ENCODE peak calls at places on chromosomes 16 and 17, in seven cellular contexts. One of them, this sample, is unnamed.
A peak's percentile ranks its signal among the peaks of the same experiment; 100 is the strongest.

GRCh38 chr17:6712058-6712853 is 913 bp downstream of the SLC13A5 start:
- DNase-seq in Panc1: no peak
- DNase-seq in HepG2: peak; percentile 88
- DNase-seq in HCT116: no peak
- DNase-seq in H1: peak; percentile 71
- DNase-seq in K562: no peak
- DNase-seq in GM12878: no peak
- DNase-seq in this sample: peak; percentile 11

GRCh38 chr16:361872-362701 is 8.3 kb downstream of the MRPL28 start:
- DNase-seq in Panc1: peak; percentile 47
- DNase-seq in GM12878: no peak
- DNase-seq in HCT116: peak; percentile 43
- DNase-seq in K562: peak; percentile 78
- DNase-seq in HepG2: peak; percentile 75
- DNase-seq in H1: peak; percentile 85
- DNase-seq in this sample: peak; percentile 90

GRCh38 chr17:67970783-67971182 is 25.5 kb downstream of the C17orf58 start:
- DNase-seq in H1: no peak
- DNase-seq in Panc1: no peak
- DNase-seq in GM12878: no peak
- DNase-seq in HCT116: no peak
- DNase-seq in K562: no peak
- DNase-seq in HepG2: no peak
- DNase-seq in this sample: no peak

GRCh38 chr17:59675231-59675630 is 32.0 kb downstream of the PTRH2 start:
- DNase-seq in K562: no peak
- DNase-seq in GM12878: no peak
- DNase-seq in HCT116: no peak
- DNase-seq in H1: no peak
- DNase-seq in Panc1: no peak
- DNase-seq in HepG2: no peak
- DNase-seq in this sample: no peak

GRCh38 chr17:76523084-76524037 is 14.1 kb downstream of the CYGB start:
- DNase-seq in K562: peak; percentile 84
- DNase-seq in HepG2: peak; percentile 53
- DNase-seq in H1: peak; percentile 96
- DNase-seq in GM12878: no peak
- DNase-seq in HCT116: peak; percentile 58
- DNase-seq in Panc1: peak; percentile 46
- DNase-seq in this sample: peak; percentile 95

GRCh38 chr17:55547027-55547670 is 35.9 kb upstream of the SMIM36 start:
- DNase-seq in GM12878: no peak
- DNase-seq in HepG2: no peak
- DNase-seq in HCT116: no peak
- DNase-seq in Panc1: no peak
- DNase-seq in H1: no peak
- DNase-seq in K562: no peak
- DNase-seq in this sample: no peak

GRCh38 chr17:61007980-61008379 is 330.3 kb downstream of the BCAS3 start:
- DNase-seq in K562: no peak
- DNase-seq in Panc1: no peak
- DNase-seq in H1: no peak
- DNase-seq in HCT116: no peak
- DNase-seq in HepG2: no peak
- DNase-seq in GM12878: no peak
- DNase-seq in this sample: no peak

GRCh38 chr16:65574311-65574966 is 452.6 kb upstream of the CDH11 start:
- DNase-seq in K562: no peak
- DNase-seq in HCT116: no peak
- DNase-seq in H1: no peak
- DNase-seq in GM12878: no peak
- DNase-seq in HepG2: no peak
- DNase-seq in Panc1: no peak
- DNase-seq in this sample: no peak

GRCh38 chr16:54968769-54969168 is 38.1 kb downstream of the IRX5 start:
- DNase-seq in H1: no peak
- DNase-seq in Panc1: no peak
- DNase-seq in HCT116: no peak
- DNase-seq in HepG2: no peak
- DNase-seq in GM12878: no peak
- DNase-seq in K562: no peak
- DNase-seq in this sample: no peak

GRCh38 chr16:87602005-87602790 is at the start of gene JPH3:
- DNase-seq in Panc1: no peak
- DNase-seq in GM12878: no peak
- DNase-seq in K562: no peak
- DNase-seq in HepG2: no peak
- DNase-seq in H1: peak; percentile 87
- DNase-seq in HCT116: no peak
- DNase-seq in this sample: peak; percentile 92
- TF ChIP-seq SIN3A in Panc1: no peak
- TF ChIP-seq SIN3A in GM12878: no peak
- TF ChIP-seq SIN3A in K562: no peak
- TF ChIP-seq SIN3A in HepG2: no peak
- TF ChIP-seq SIN3A in H1: no peak
- TF ChIP-seq SIN3A in HCT116: no peak
- TF ChIP-seq SIN3A in this sample: no peak

GRCh38 chr16:85029413-85029794 is 1.8 kb downstream of the KIAA0513 start:
- DNase-seq in K562: peak; percentile 80
- DNase-seq in HCT116: no peak
- DNase-seq in GM12878: peak; percentile 20
- DNase-seq in HepG2: no peak
- DNase-seq in Panc1: no peak
- DNase-seq in H1: no peak
- DNase-seq in this sample: peak; percentile 45
- TF ChIP-seq SIN3A in K562: no peak
- TF ChIP-seq SIN3A in HCT116: no peak
- TF ChIP-seq SIN3A in GM12878: no peak
- TF ChIP-seq SIN3A in HepG2: no peak
- TF ChIP-seq SIN3A in Panc1: no peak
- TF ChIP-seq SIN3A in H1: no peak
- TF ChIP-seq SIN3A in this sample: no peak

DNA sequence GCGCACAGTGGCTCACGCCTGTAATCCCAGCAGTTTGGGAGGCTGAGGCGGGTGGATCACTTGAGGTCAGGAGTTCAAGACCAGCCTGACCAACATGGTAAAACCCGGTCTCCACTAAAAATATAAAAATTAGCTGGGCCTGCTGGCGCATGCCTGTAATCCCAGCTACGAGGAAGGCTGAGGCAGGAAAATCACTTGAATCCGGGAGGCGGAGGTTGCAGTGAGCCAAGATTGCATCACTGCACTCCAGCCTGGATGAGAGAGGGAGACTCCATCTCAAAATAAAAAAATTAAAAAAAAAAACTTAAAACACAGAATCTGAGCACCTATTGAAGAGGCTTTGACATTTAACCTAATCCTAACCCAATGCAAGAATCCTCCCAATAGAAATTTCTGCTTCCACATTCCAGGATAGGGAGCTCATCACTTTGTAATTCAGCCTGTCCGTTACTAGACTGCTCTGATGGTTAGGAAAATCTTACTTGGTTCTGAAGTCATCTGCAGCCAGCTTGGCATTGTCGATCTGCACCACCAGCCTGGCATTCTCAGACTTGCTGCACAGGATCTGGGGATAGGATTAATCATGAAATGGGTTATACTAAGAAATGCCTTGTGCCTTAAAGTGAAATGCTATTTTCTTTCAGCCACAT is 2.1 kb downstream of the KRT33B start:
- DNase-seq in HepG2: no peak
- DNase-seq in GM12878: no peak
- DNase-seq in H1: no peak
- DNase-seq in Panc1: no peak
- DNase-seq in K562: no peak
- DNase-seq in HCT116: no peak
- DNase-seq in this sample: no peak
- TF ChIP-seq SIN3A in HepG2: no peak
- TF ChIP-seq SIN3A in GM12878: no peak
- TF ChIP-seq SIN3A in H1: no peak
- TF ChIP-seq SIN3A in Panc1: no peak
- TF ChIP-seq SIN3A in K562: no peak
- TF ChIP-seq SIN3A in HCT116: no peak
- TF ChIP-seq SIN3A in this sample: no peak

GRCh38 chr17:15947331-15947730 is 2.4 kb downstream of the ADORA2B start:
- DNase-seq in GM12878: no peak
- DNase-seq in Panc1: no peak
- DNase-seq in HepG2: no peak
- DNase-seq in HCT116: no peak
- DNase-seq in H1: no peak
- DNase-seq in K562: no peak
- DNase-seq in this sample: no peak

GRCh38 chr17:15945493-15946209 is 721 bp downstream of the ADORA2B start:
- DNase-seq in K562: peak; percentile 34
- DNase-seq in Panc1: no peak
- DNase-seq in HepG2: no peak
- DNase-seq in H1: peak; percentile 56
- DNase-seq in HCT116: no peak
- DNase-seq in GM12878: no peak
- DNase-seq in this sample: peak; percentile 62

GRCh38 chr17:15943971-15944719 is 785 bp upstream of the ADORA2B start:
- DNase-seq in HepG2: no peak
- DNase-seq in K562: no peak
- DNase-seq in GM12878: no peak
- DNase-seq in H1: peak; percentile 74
- DNase-seq in HCT116: no peak
- DNase-seq in Panc1: no peak
- DNase-seq in this sample: no peak

GRCh38 chr17:15946611-15947120 is 1.7 kb downstream of the ADORA2B start:
- DNase-seq in Panc1: no peak
- DNase-seq in H1: no peak
- DNase-seq in GM12878: no peak
- DNase-seq in HepG2: no peak
- DNase-seq in HCT116: no peak
- DNase-seq in K562: no peak
- DNase-seq in this sample: no peak

GRCh38 chr17:15944720-15945492 is at the start of gene ADORA2B:
- DNase-seq in GM12878: no peak
- DNase-seq in H1: peak; percentile 86
- DNase-seq in K562: peak; percentile 74
- DNase-seq in HCT116: no peak
- DNase-seq in HepG2: peak; percentile 60
- DNase-seq in Panc1: no peak
- DNase-seq in this sample: peak; percentile 94
- TF ChIP-seq SIN3A in GM12878: no peak
- TF ChIP-seq SIN3A in H1: no peak
- TF ChIP-seq SIN3A in K562: no peak
- TF ChIP-seq SIN3A in HCT116: no peak
- TF ChIP-seq SIN3A in HepG2: no peak
- TF ChIP-seq SIN3A in Panc1: peak; percentile 47
- TF ChIP-seq SIN3A in this sample: peak; percentile 26

GRCh38 chr16:56623637-56624036 is 1.9 kb upstream of the MT1E start:
- DNase-seq in K562: no peak
- DNase-seq in GM12878: no peak
- DNase-seq in H1: no peak
- DNase-seq in Panc1: no peak
- DNase-seq in HepG2: no peak
- DNase-seq in HCT116: no peak
- DNase-seq in this sample: no peak

GRCh38 chr16:56626685-56627084 is 1.1 kb downstream of the MT1E start:
- DNase-seq in Panc1: no peak
- DNase-seq in HepG2: no peak
- DNase-seq in K562: no peak
- DNase-seq in HCT116: no peak
- DNase-seq in H1: no peak
- DNase-seq in GM12878: no peak
- DNase-seq in this sample: no peak

GRCh38 chr16:56625140-56625942 is at the start of gene MT1E:
- DNase-seq in H1: peak; percentile 66
- DNase-seq in GM12878: no peak
- DNase-seq in K562: no peak
- DNase-seq in HepG2: peak; percentile 63
- DNase-seq in Panc1: no peak
- DNase-seq in HCT116: peak; percentile 77
- DNase-seq in this sample: peak; percentile 76

GRCh38 chr16:56628486-56629035 is 3.0 kb downstream of the MT1E start:
- DNase-seq in GM12878: no peak
- DNase-seq in H1: no peak
- DNase-seq in Panc1: no peak
- DNase-seq in HCT116: no peak
- DNase-seq in K562: no peak
- DNase-seq in HepG2: peak; percentile 26
- DNase-seq in this sample: no peak

DNA sequence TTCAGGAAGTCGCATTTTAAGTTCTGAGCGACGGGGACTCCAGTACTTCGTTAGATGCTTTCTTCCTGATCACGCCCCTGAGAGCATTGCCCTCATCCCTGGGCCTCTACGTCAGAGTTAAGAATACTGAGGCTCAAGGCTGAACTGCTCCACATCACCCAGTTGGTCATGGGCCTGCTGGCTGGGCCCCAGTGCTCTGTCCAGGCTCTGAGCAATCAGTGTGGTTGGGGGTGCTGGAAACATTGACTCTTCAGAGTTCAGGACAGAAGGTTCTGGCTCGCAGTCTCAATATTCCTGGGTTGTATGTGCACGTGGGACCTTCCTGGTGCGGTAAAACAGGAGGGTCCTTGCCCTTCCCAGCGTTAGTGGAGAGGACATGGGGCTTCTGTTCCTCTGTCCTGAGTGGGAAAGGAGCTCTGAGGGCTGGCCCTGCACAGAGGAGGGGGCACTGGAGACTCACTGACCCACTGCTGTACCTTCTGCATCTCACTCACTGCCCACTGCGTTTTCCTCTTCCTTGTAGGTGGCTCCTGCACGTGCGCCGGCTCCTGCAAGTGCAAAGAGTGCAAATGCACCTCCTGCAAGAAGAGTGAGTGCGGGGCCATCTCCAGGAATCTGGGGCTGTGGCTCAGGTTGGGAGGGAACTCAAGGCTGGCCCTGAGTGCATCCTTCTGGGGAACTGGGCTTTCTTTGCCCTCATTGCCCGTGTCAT is 518 bp downstream of the MT1E start:
- DNase-seq in H1: no peak
- DNase-seq in K562: no peak
- DNase-seq in GM12878: no peak
- DNase-seq in HepG2: no peak
- DNase-seq in HCT116: no peak
- DNase-seq in Panc1: no peak
- DNase-seq in this sample: no peak
- TF ChIP-seq SIN3A in H1: no peak
- TF ChIP-seq SIN3A in K562: no peak
- TF ChIP-seq SIN3A in GM12878: no peak
- TF ChIP-seq SIN3A in HepG2: no peak
- TF ChIP-seq SIN3A in HCT116: no peak
- TF ChIP-seq SIN3A in Panc1: no peak
- TF ChIP-seq SIN3A in this sample: no peak

DNA sequence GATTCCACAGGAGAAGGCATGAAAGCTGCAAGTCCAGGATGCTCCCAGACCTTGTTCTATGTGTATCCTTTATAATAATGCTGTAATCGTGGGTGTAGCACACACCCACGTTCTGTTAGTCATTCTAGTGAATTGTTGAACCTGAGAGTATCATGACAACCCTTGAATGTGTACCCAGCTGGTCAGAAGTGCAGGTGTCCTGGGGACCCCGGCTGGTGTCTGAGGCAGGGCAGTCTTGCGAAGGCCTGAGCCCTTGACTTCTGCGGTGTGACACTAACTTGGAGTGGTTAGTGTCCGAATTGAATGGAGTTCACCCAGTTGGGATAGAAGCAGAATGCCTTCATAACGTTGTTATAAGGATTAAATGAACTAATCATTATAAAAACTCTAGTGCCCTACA is 218.0 kb upstream of the TNRC6C start:
- DNase-seq in HepG2: no peak
- DNase-seq in K562: no peak
- DNase-seq in HCT116: no peak
- DNase-seq in Panc1: no peak
- DNase-seq in GM12878: no peak
- DNase-seq in H1: no peak
- DNase-seq in this sample: no peak
- TF ChIP-seq SIN3A in HepG2: no peak
- TF ChIP-seq SIN3A in K562: no peak
- TF ChIP-seq SIN3A in HCT116: no peak
- TF ChIP-seq SIN3A in Panc1: no peak
- TF ChIP-seq SIN3A in GM12878: no peak
- TF ChIP-seq SIN3A in H1: no peak
- TF ChIP-seq SIN3A in this sample: no peak

GRCh38 chr17:44830359-44831269 is 527 bp upstream of the GJC1 start:
- DNase-seq in Panc1: no peak
- DNase-seq in HepG2: no peak
- DNase-seq in GM12878: no peak
- DNase-seq in HCT116: no peak
- DNase-seq in K562: no peak
- DNase-seq in H1: peak; percentile 72
- DNase-seq in this sample: no peak
- TF ChIP-seq SIN3A in Panc1: no peak
- TF ChIP-seq SIN3A in HepG2: no peak
- TF ChIP-seq SIN3A in GM12878: no peak
- TF ChIP-seq SIN3A in HCT116: peak; percentile 45
- TF ChIP-seq SIN3A in K562: no peak
- TF ChIP-seq SIN3A in H1: no peak
- TF ChIP-seq SIN3A in this sample: no peak